ENCODE peak calls at places on chromosome 19, in seven cellular contexts. O, L, K, X, H, D and B are unnamed samples.
A peak's percentile ranks its signal among the peaks of the same experiment; 100 is the strongest.

GRCh38 chr19:3187662-3188511 is 2.2 kb downstream of the NCLN start:
- DNase-seq in O (no peak), L (no peak), K (no peak), X (no peak), H (no peak), D (no peak), B (no peak)

GRCh38 chr19:55082023-55082851 is 6.6 kb downstream of the EPS8L1 start:
- DNase-seq in O (no peak), L (peak; percentile 81), K (peak; percentile 80), X (peak; percentile 56), H (no peak), D (no peak), B (peak; percentile 43)

GRCh38 chr19:13018037-13018914 is 23.0 kb downstream of the NFIX start:
- DNase-seq in O (no peak), L (no peak), K (no peak), X (no peak), H (no peak), D (peak; percentile 42), B (no peak)

GRCh38 chr19:49387936-49388372 is at the start of gene KASH5:
- DNase-seq in O (peak; percentile 63), L (peak; percentile 68), K (peak; percentile 94), X (no peak), H (no peak), D (peak; percentile 40), B (peak; percentile 66)

GRCh38 chr19:8466018-8466417 is 21.2 kb downstream of the HNRNPM start:
- DNase-seq in O (no peak), L (no peak), K (no peak), X (no peak), H (no peak), D (no peak), B (no peak)

GRCh38 chr19:45769821-45770191 is 754 bp upstream of the SIX5 start:
- DNase-seq in O (no peak), L (no peak), K (peak; percentile 62), X (no peak), H (no peak), D (peak; percentile 68), B (no peak)

GRCh38 chr19:29375429-29376093 is 150.2 kb upstream of the VSTM2B start:
- DNase-seq in O (no peak), L (no peak), K (no peak), X (no peak), H (no peak), D (no peak), B (no peak)

GRCh38 chr19:45883881-45884681 is 1.9 kb downstream of the IRF2BP1 start:
- DNase-seq in O (no peak), L (no peak), K (no peak), X (no peak), H (no peak), D (no peak), B (no peak)

GRCh38 chr19:13117176-13117771 is 734 bp upstream of the TRMT1 start:
- DNase-seq in O (no peak), L (no peak), K (no peak), X (no peak), H (no peak), D (no peak), B (no peak)

GRCh38 chr19:5369962-5370367 is 29.4 kb upstream of the PTPRS start:
- DNase-seq in O (no peak), L (no peak), K (peak; percentile 82), X (no peak), H (no peak), D (no peak), B (peak; percentile 3)